ENCODE peak calls at places on chromosomes 12 and 14, in six cellular contexts. One of them, this sample, is unnamed.

GRCh38 chr12:51401020-51401419 is 9.8 kb upstream of the GALNT6 start:
- DNase-seq in neural crest cell: no peak
- DNase-seq in transverse colon: no peak
- DNase-seq in Karpas-422: no peak
- DNase-seq in COR-L47: no peak
- DNase-seq in Kasumi-1: no peak
- DNase-seq in this sample: no peak

GRCh38 chr12:6647083-6647604 is at the start of gene ACRBP:
- DNase-seq in neural crest cell: peak; percentile 69
- DNase-seq in transverse colon: peak; percentile 86
- DNase-seq in Karpas-422: no peak
- DNase-seq in COR-L47: no peak
- DNase-seq in Kasumi-1: no peak
- DNase-seq in this sample: no peak

GRCh38 chr12:104458645-104459555 is 2.2 kb downstream of the CHST11 start:
- DNase-seq in neural crest cell: no peak
- DNase-seq in transverse colon: peak; percentile 22
- DNase-seq in Karpas-422: no peak
- DNase-seq in COR-L47: no peak
- DNase-seq in Kasumi-1: peak; percentile 29
- DNase-seq in this sample: no peak

GRCh38 chr14:68667313-68667791 is 125.5 kb downstream of the ZFP36L1 start:
- DNase-seq in neural crest cell: no peak
- DNase-seq in transverse colon: no peak
- DNase-seq in Karpas-422: no peak
- DNase-seq in COR-L47: no peak
- DNase-seq in Kasumi-1: no peak
- DNase-seq in this sample: no peak

GRCh38 chr14:55336161-55336560 is 64.9 kb downstream of the FBXO34 start:
- DNase-seq in neural crest cell: no peak
- DNase-seq in transverse colon: peak; percentile 51
- DNase-seq in Karpas-422: no peak
- DNase-seq in COR-L47: no peak
- DNase-seq in Kasumi-1: no peak
- DNase-seq in this sample: no peak

GRCh38 chr12:30200864-30201263 is 417.1 kb upstream of the TMTC1 start:
- DNase-seq in neural crest cell: no peak
- DNase-seq in transverse colon: no peak
- DNase-seq in Karpas-422: no peak
- DNase-seq in COR-L47: no peak
- DNase-seq in Kasumi-1: no peak
- DNase-seq in this sample: no peak

GRCh38 chr12:31517994-31518393 is 72.9 kb downstream of the DENND5B start:
- DNase-seq in neural crest cell: no peak
- DNase-seq in transverse colon: no peak
- DNase-seq in Karpas-422: no peak
- DNase-seq in COR-L47: no peak
- DNase-seq in Kasumi-1: no peak
- DNase-seq in this sample: no peak

GRCh38 chr14:72801381-72801812 is 92.5 kb downstream of the DPF3 start:
- DNase-seq in neural crest cell: no peak
- DNase-seq in transverse colon: no peak
- DNase-seq in Karpas-422: no peak
- DNase-seq in COR-L47: no peak
- DNase-seq in Kasumi-1: no peak
- DNase-seq in this sample: no peak

GRCh38 chr14:71891185-71891584 is 41.0 kb upstream of the RGS6 start:
- DNase-seq in neural crest cell: no peak
- DNase-seq in transverse colon: no peak
- DNase-seq in Karpas-422: no peak
- DNase-seq in COR-L47: no peak
- DNase-seq in Kasumi-1: no peak
- DNase-seq in this sample: no peak

GRCh38 chr12:109558374-109559199 is 14.7 kb downstream of the MMAB start:
- DNase-seq in neural crest cell: no peak
- DNase-seq in transverse colon: peak; percentile 58
- DNase-seq in Karpas-422: no peak
- DNase-seq in COR-L47: no peak
- DNase-seq in Kasumi-1: no peak
- DNase-seq in this sample: no peak

GRCh38 chr12:5505751-5506150 is 73.8 kb downstream of the NTF3 start:
- DNase-seq in neural crest cell: no peak
- DNase-seq in transverse colon: no peak
- DNase-seq in Karpas-422: no peak
- DNase-seq in COR-L47: no peak
- DNase-seq in Kasumi-1: no peak
- DNase-seq in this sample: no peak

GRCh38 chr12:106224392-106224706 is 23.5 kb downstream of the CKAP4 start:
- DNase-seq in neural crest cell: no peak
- DNase-seq in transverse colon: no peak
- DNase-seq in Karpas-422: no peak
- DNase-seq in COR-L47: no peak
- DNase-seq in Kasumi-1: no peak
- DNase-seq in this sample: no peak

GRCh38 chr12:87756111-87756510 is 273.1 kb downstream of the C12orf50 start:
- DNase-seq in neural crest cell: no peak
- DNase-seq in transverse colon: no peak
- DNase-seq in Karpas-422: no peak
- DNase-seq in COR-L47: no peak
- DNase-seq in Kasumi-1: no peak
- DNase-seq in this sample: no peak

GRCh38 chr14:101174522-101174838 is 271.0 kb upstream of the RTL1 start:
- DNase-seq in neural crest cell: no peak
- DNase-seq in transverse colon: no peak
- DNase-seq in Karpas-422: no peak
- DNase-seq in COR-L47: peak; percentile 91
- DNase-seq in Kasumi-1: no peak
- DNase-seq in this sample: no peak

GRCh38 chr12:131415781-131416180 is 295.1 kb upstream of the SFSWAP start:
- DNase-seq in neural crest cell: no peak
- DNase-seq in transverse colon: no peak
- DNase-seq in Karpas-422: peak; percentile 65
- DNase-seq in COR-L47: no peak
- DNase-seq in Kasumi-1: no peak
- DNase-seq in this sample: no peak

GRCh38 chr12:119461815-119462214 is 127.3 kb downstream of the CCDC60 start:
- DNase-seq in neural crest cell: no peak
- DNase-seq in transverse colon: no peak
- DNase-seq in Karpas-422: no peak
- DNase-seq in COR-L47: no peak
- DNase-seq in Kasumi-1: no peak
- DNase-seq in this sample: no peak

GRCh38 chr14:20560961-20561360 is at the start of gene RNASE9:
- DNase-seq in neural crest cell: no peak
- DNase-seq in transverse colon: no peak
- DNase-seq in Karpas-422: peak; percentile 44
- DNase-seq in COR-L47: no peak
- DNase-seq in Kasumi-1: no peak
- DNase-seq in this sample: no peak

GRCh38 chr14:106058342-106058741 is 532.0 kb downstream of the TMEM121 start:
- DNase-seq in neural crest cell: no peak
- DNase-seq in transverse colon: no peak
- DNase-seq in Karpas-422: no peak
- DNase-seq in COR-L47: no peak
- DNase-seq in Kasumi-1: no peak
- DNase-seq in this sample: no peak

GRCh38 chr14:101563654-101564443 is 2.6 kb downstream of the DIO3 start:
- DNase-seq in neural crest cell: no peak
- DNase-seq in transverse colon: no peak
- DNase-seq in Karpas-422: no peak
- DNase-seq in COR-L47: no peak
- DNase-seq in Kasumi-1: no peak
- DNase-seq in this sample: no peak

GRCh38 chr12:116196752-116197718 is 80.5 kb downstream of the MED13L start:
- DNase-seq in neural crest cell: no peak
- DNase-seq in transverse colon: no peak
- DNase-seq in Karpas-422: no peak
- DNase-seq in COR-L47: no peak
- DNase-seq in Kasumi-1: no peak
- DNase-seq in this sample: no peak

GRCh38 chr12:111570090-111570961 is 28.8 kb downstream of the ATXN2 start:
- DNase-seq in neural crest cell: no peak
- DNase-seq in transverse colon: no peak
- DNase-seq in Karpas-422: no peak
- DNase-seq in COR-L47: no peak
- DNase-seq in Kasumi-1: no peak
- DNase-seq in this sample: no peak

GRCh38 chr14:95307402-95308041 is 12.2 kb downstream of the CLMN start:
- DNase-seq in neural crest cell: no peak
- DNase-seq in transverse colon: no peak
- DNase-seq in Karpas-422: no peak
- DNase-seq in COR-L47: no peak
- DNase-seq in Kasumi-1: no peak
- DNase-seq in this sample: no peak

GRCh38 chr14:36498938-36499337 is 21.1 kb downstream of the NKX2-1 start:
- DNase-seq in neural crest cell: no peak
- DNase-seq in transverse colon: no peak
- DNase-seq in Karpas-422: no peak
- DNase-seq in COR-L47: no peak
- DNase-seq in Kasumi-1: no peak
- DNase-seq in this sample: no peak

GRCh38 chr14:37172024-37172869 is at the start of gene SLC25A21:
- DNase-seq in neural crest cell: peak; percentile 67
- DNase-seq in transverse colon: peak; percentile 68
- DNase-seq in Karpas-422: no peak
- DNase-seq in COR-L47: peak; percentile 81
- DNase-seq in Kasumi-1: no peak
- DNase-seq in this sample: no peak

GRCh38 chr14:24298892-24299254 is 707 bp downstream of the DHRS1 start:
- DNase-seq in neural crest cell: no peak
- DNase-seq in transverse colon: no peak
- DNase-seq in Karpas-422: peak; percentile 59
- DNase-seq in COR-L47: no peak
- DNase-seq in Kasumi-1: no peak
- DNase-seq in this sample: no peak

GRCh38 chr14:62117718-62118164 is 355.5 kb downstream of the SNAPC1 start:
- DNase-seq in neural crest cell: no peak
- DNase-seq in transverse colon: no peak
- DNase-seq in Karpas-422: no peak
- DNase-seq in COR-L47: no peak
- DNase-seq in Kasumi-1: no peak
- DNase-seq in this sample: no peak

GRCh38 chr14:69260246-69260978 is 454 bp downstream of the GALNT16 start:
- DNase-seq in neural crest cell: peak; percentile 58
- DNase-seq in transverse colon: no peak
- DNase-seq in Karpas-422: no peak
- DNase-seq in COR-L47: peak; percentile 46
- DNase-seq in Kasumi-1: no peak
- DNase-seq in this sample: no peak

GRCh38 chr14:35883677-35884293 is 57.6 kb downstream of the BRMS1L start:
- DNase-seq in neural crest cell: peak; percentile 25
- DNase-seq in transverse colon: peak; percentile 29
- DNase-seq in Karpas-422: peak; percentile 81
- DNase-seq in COR-L47: peak; percentile 40
- DNase-seq in Kasumi-1: peak; percentile 52
- DNase-seq in this sample: no peak

GRCh38 chr12:95126076-95126475 is 52.7 kb upstream of the NR2C1 start:
- DNase-seq in neural crest cell: no peak
- DNase-seq in transverse colon: no peak
- DNase-seq in Karpas-422: no peak
- DNase-seq in COR-L47: no peak
- DNase-seq in Kasumi-1: no peak
- DNase-seq in this sample: no peak

GRCh38 chr14:95300697-95301526 is 18.8 kb downstream of the CLMN start:
- DNase-seq in neural crest cell: no peak
- DNase-seq in transverse colon: no peak
- DNase-seq in Karpas-422: peak; percentile 80
- DNase-seq in COR-L47: no peak
- DNase-seq in Kasumi-1: no peak
- DNase-seq in this sample: no peak

GRCh38 chr14:96584199-96584906 is 82.2 kb downstream of the PAPOLA start:
- DNase-seq in neural crest cell: peak; percentile 66
- DNase-seq in transverse colon: peak; percentile 27
- DNase-seq in Karpas-422: peak; percentile 93
- DNase-seq in COR-L47: peak; percentile 52
- DNase-seq in Kasumi-1: no peak
- DNase-seq in this sample: no peak

GRCh38 chr14:93970589-93970966 is 5.8 kb downstream of the ASB2 start:
- DNase-seq in neural crest cell: no peak
- DNase-seq in transverse colon: peak; percentile 66
- DNase-seq in Karpas-422: peak; percentile 87
- DNase-seq in COR-L47: peak; percentile 17
- DNase-seq in Kasumi-1: peak; percentile 55
- DNase-seq in this sample: peak; percentile 44

GRCh38 chr14:101077511-101078074 is 174.1 kb upstream of the RTL1 start:
- DNase-seq in neural crest cell: peak; percentile 40
- DNase-seq in transverse colon: no peak
- DNase-seq in Karpas-422: no peak
- DNase-seq in COR-L47: no peak
- DNase-seq in Kasumi-1: no peak
- DNase-seq in this sample: no peak

GRCh38 chr12:116962197-116962596 is 51.4 kb downstream of the FBXW8 start:
- DNase-seq in neural crest cell: no peak
- DNase-seq in transverse colon: no peak
- DNase-seq in Karpas-422: peak; percentile 60
- DNase-seq in COR-L47: no peak
- DNase-seq in Kasumi-1: peak; percentile 84
- DNase-seq in this sample: no peak

GRCh38 chr12:117152793-117153775 is 37.2 kb downstream of the FBXO21 start:
- DNase-seq in neural crest cell: no peak
- DNase-seq in transverse colon: no peak
- DNase-seq in Karpas-422: no peak
- DNase-seq in COR-L47: no peak
- DNase-seq in Kasumi-1: no peak
- DNase-seq in this sample: no peak

GRCh38 chr14:104784846-104785707 is 10.5 kb downstream of the AKT1 start:
- DNase-seq in neural crest cell: no peak
- DNase-seq in transverse colon: no peak
- DNase-seq in Karpas-422: no peak
- DNase-seq in COR-L47: peak; percentile 94
- DNase-seq in Kasumi-1: no peak
- DNase-seq in this sample: no peak

GRCh38 chr12:12877145-12877544 is 14.2 kb upstream of the GPRC5A start:
- DNase-seq in neural crest cell: no peak
- DNase-seq in transverse colon: no peak
- DNase-seq in Karpas-422: no peak
- DNase-seq in COR-L47: no peak
- DNase-seq in Kasumi-1: no peak
- DNase-seq in this sample: no peak

GRCh38 chr12:100332852-100333251 is 24.0 kb upstream of the SLC17A8 start:
- DNase-seq in neural crest cell: no peak
- DNase-seq in transverse colon: no peak
- DNase-seq in Karpas-422: no peak
- DNase-seq in COR-L47: no peak
- DNase-seq in Kasumi-1: no peak
- DNase-seq in this sample: no peak

GRCh38 chr12:52645982-52646381 is 6.0 kb downstream of the KRT2 start:
- DNase-seq in neural crest cell: no peak
- DNase-seq in transverse colon: no peak
- DNase-seq in Karpas-422: no peak
- DNase-seq in COR-L47: no peak
- DNase-seq in Kasumi-1: no peak
- DNase-seq in this sample: no peak